ENCODE peak calls at places on chromosomes 12 and 14, in ten cellular contexts. One of them, this sample, is unnamed.

GRCh38 chr12:123938679-123939480 is 33.8 kb downstream of the CCDC92 start:
- DNase-seq in BE2C: peak; percentile 46
- DNase-seq in neural crest cell: peak; percentile 23
- DNase-seq in head of caudate nucleus: no peak
- DNase-seq in Ammon's horn: no peak
- DNase-seq in ELF-1: peak; percentile 44
- DNase-seq in T-cell: no peak
- DNase-seq in cerebellum: no peak
- DNase-seq in brain microvascular endothelial cell: no peak
- DNase-seq in stimulated activated CD4-positive, alpha-beta T cell treated with anti-CD3 and anti-CD28 coated beads, TNF-alpha, amount 100 ng/mL, for 48 hours: no peak
- DNase-seq in this sample: no peak

GRCh38 chr12:113339540-113339939 is 4.6 kb upstream of the SLC8B1 start:
- DNase-seq in BE2C: no peak
- DNase-seq in neural crest cell: no peak
- DNase-seq in head of caudate nucleus: no peak
- DNase-seq in Ammon's horn: no peak
- DNase-seq in ELF-1: no peak
- DNase-seq in T-cell: no peak
- DNase-seq in cerebellum: no peak
- DNase-seq in brain microvascular endothelial cell: no peak
- DNase-seq in stimulated activated CD4-positive, alpha-beta T cell treated with anti-CD3 and anti-CD28 coated beads, TNF-alpha, amount 100 ng/mL, for 48 hours: no peak
- DNase-seq in this sample: no peak

GRCh38 chr12:48388430-48388829 is 37.7 kb upstream of the ZNF641 start:
- DNase-seq in BE2C: no peak
- DNase-seq in neural crest cell: no peak
- DNase-seq in head of caudate nucleus: no peak
- DNase-seq in Ammon's horn: no peak
- DNase-seq in ELF-1: no peak
- DNase-seq in T-cell: no peak
- DNase-seq in cerebellum: no peak
- DNase-seq in brain microvascular endothelial cell: no peak
- DNase-seq in stimulated activated CD4-positive, alpha-beta T cell treated with anti-CD3 and anti-CD28 coated beads, TNF-alpha, amount 100 ng/mL, for 48 hours: no peak
- DNase-seq in this sample: peak; percentile 35

GRCh38 chr14:86521032-86521730 is 991.2 kb downstream of the FLRT2 start:
- DNase-seq in BE2C: no peak
- DNase-seq in neural crest cell: no peak
- DNase-seq in head of caudate nucleus: no peak
- DNase-seq in Ammon's horn: no peak
- DNase-seq in ELF-1: no peak
- DNase-seq in T-cell: no peak
- DNase-seq in cerebellum: no peak
- DNase-seq in brain microvascular endothelial cell: no peak
- DNase-seq in stimulated activated CD4-positive, alpha-beta T cell treated with anti-CD3 and anti-CD28 coated beads, TNF-alpha, amount 100 ng/mL, for 48 hours: no peak
- DNase-seq in this sample: no peak

GRCh38 chr12:94832780-94833760 is 170.4 kb downstream of the NDUFA12 start:
- DNase-seq in BE2C: peak; percentile 54
- DNase-seq in neural crest cell: no peak
- DNase-seq in head of caudate nucleus: no peak
- DNase-seq in Ammon's horn: peak; percentile 59
- DNase-seq in ELF-1: peak; percentile 93
- DNase-seq in T-cell: no peak
- DNase-seq in cerebellum: no peak
- DNase-seq in brain microvascular endothelial cell: no peak
- DNase-seq in stimulated activated CD4-positive, alpha-beta T cell treated with anti-CD3 and anti-CD28 coated beads, TNF-alpha, amount 100 ng/mL, for 48 hours: no peak
- DNase-seq in this sample: peak; percentile 26

GRCh38 chr14:68643673-68644072 is 149.2 kb downstream of the ZFP36L1 start:
- DNase-seq in BE2C: no peak
- DNase-seq in neural crest cell: no peak
- DNase-seq in head of caudate nucleus: no peak
- DNase-seq in Ammon's horn: no peak
- DNase-seq in ELF-1: no peak
- DNase-seq in T-cell: no peak
- DNase-seq in cerebellum: no peak
- DNase-seq in brain microvascular endothelial cell: no peak
- DNase-seq in stimulated activated CD4-positive, alpha-beta T cell treated with anti-CD3 and anti-CD28 coated beads, TNF-alpha, amount 100 ng/mL, for 48 hours: no peak
- DNase-seq in this sample: no peak

GRCh38 chr14:81684696-81685095 is 151.0 kb upstream of the SEL1L start:
- DNase-seq in BE2C: no peak
- DNase-seq in neural crest cell: no peak
- DNase-seq in head of caudate nucleus: no peak
- DNase-seq in Ammon's horn: no peak
- DNase-seq in ELF-1: no peak
- DNase-seq in T-cell: no peak
- DNase-seq in cerebellum: no peak
- DNase-seq in brain microvascular endothelial cell: no peak
- DNase-seq in stimulated activated CD4-positive, alpha-beta T cell treated with anti-CD3 and anti-CD28 coated beads, TNF-alpha, amount 100 ng/mL, for 48 hours: no peak
- DNase-seq in this sample: no peak

GRCh38 chr12:120332523-120332922 is 4.9 kb upstream of the PLA2G1B start:
- DNase-seq in BE2C: no peak
- DNase-seq in neural crest cell: no peak
- DNase-seq in head of caudate nucleus: no peak
- DNase-seq in Ammon's horn: no peak
- DNase-seq in ELF-1: no peak
- DNase-seq in T-cell: no peak
- DNase-seq in cerebellum: no peak
- DNase-seq in brain microvascular endothelial cell: no peak
- DNase-seq in stimulated activated CD4-positive, alpha-beta T cell treated with anti-CD3 and anti-CD28 coated beads, TNF-alpha, amount 100 ng/mL, for 48 hours: no peak
- DNase-seq in this sample: no peak

GRCh38 chr12:111359231-111359913 is 9.5 kb downstream of the PHETA1 start:
- DNase-seq in BE2C: no peak
- DNase-seq in neural crest cell: no peak
- DNase-seq in head of caudate nucleus: no peak
- DNase-seq in Ammon's horn: no peak
- DNase-seq in ELF-1: no peak
- DNase-seq in T-cell: no peak
- DNase-seq in cerebellum: no peak
- DNase-seq in brain microvascular endothelial cell: no peak
- DNase-seq in stimulated activated CD4-positive, alpha-beta T cell treated with anti-CD3 and anti-CD28 coated beads, TNF-alpha, amount 100 ng/mL, for 48 hours: peak; percentile 36
- DNase-seq in this sample: no peak

GRCh38 chr12:71870409-71870808 is 30.9 kb downstream of the TBC1D15 start:
- DNase-seq in BE2C: no peak
- DNase-seq in neural crest cell: no peak
- DNase-seq in head of caudate nucleus: no peak
- DNase-seq in Ammon's horn: no peak
- DNase-seq in ELF-1: no peak
- DNase-seq in T-cell: no peak
- DNase-seq in cerebellum: no peak
- DNase-seq in brain microvascular endothelial cell: no peak
- DNase-seq in stimulated activated CD4-positive, alpha-beta T cell treated with anti-CD3 and anti-CD28 coated beads, TNF-alpha, amount 100 ng/mL, for 48 hours: no peak
- DNase-seq in this sample: no peak

GRCh38 chr14:102759416-102759815 is 17.8 kb upstream of the TRAF3 start:
- DNase-seq in BE2C: peak; percentile 55
- DNase-seq in neural crest cell: no peak
- DNase-seq in head of caudate nucleus: no peak
- DNase-seq in Ammon's horn: no peak
- DNase-seq in ELF-1: no peak
- DNase-seq in T-cell: no peak
- DNase-seq in cerebellum: no peak
- DNase-seq in brain microvascular endothelial cell: no peak
- DNase-seq in stimulated activated CD4-positive, alpha-beta T cell treated with anti-CD3 and anti-CD28 coated beads, TNF-alpha, amount 100 ng/mL, for 48 hours: no peak
- DNase-seq in this sample: no peak

GRCh38 chr14:77400216-77400615 is 23.0 kb downstream of the SAMD15 start:
- DNase-seq in BE2C: no peak
- DNase-seq in neural crest cell: no peak
- DNase-seq in head of caudate nucleus: no peak
- DNase-seq in Ammon's horn: no peak
- DNase-seq in ELF-1: no peak
- DNase-seq in T-cell: no peak
- DNase-seq in cerebellum: no peak
- DNase-seq in brain microvascular endothelial cell: no peak
- DNase-seq in stimulated activated CD4-positive, alpha-beta T cell treated with anti-CD3 and anti-CD28 coated beads, TNF-alpha, amount 100 ng/mL, for 48 hours: no peak
- DNase-seq in this sample: no peak

GRCh38 chr12:6032726-6033125 is 87.7 kb upstream of the ANO2 start:
- DNase-seq in BE2C: no peak
- DNase-seq in neural crest cell: no peak
- DNase-seq in head of caudate nucleus: no peak
- DNase-seq in Ammon's horn: no peak
- DNase-seq in ELF-1: no peak
- DNase-seq in T-cell: no peak
- DNase-seq in cerebellum: no peak
- DNase-seq in brain microvascular endothelial cell: no peak
- DNase-seq in stimulated activated CD4-positive, alpha-beta T cell treated with anti-CD3 and anti-CD28 coated beads, TNF-alpha, amount 100 ng/mL, for 48 hours: no peak
- DNase-seq in this sample: no peak

GRCh38 chr12:93109794-93110203 is 180.7 kb upstream of the EEA1 start:
- DNase-seq in BE2C: no peak
- DNase-seq in neural crest cell: no peak
- DNase-seq in head of caudate nucleus: no peak
- DNase-seq in Ammon's horn: no peak
- DNase-seq in ELF-1: no peak
- DNase-seq in T-cell: no peak
- DNase-seq in cerebellum: no peak
- DNase-seq in brain microvascular endothelial cell: no peak
- DNase-seq in stimulated activated CD4-positive, alpha-beta T cell treated with anti-CD3 and anti-CD28 coated beads, TNF-alpha, amount 100 ng/mL, for 48 hours: peak; percentile 8
- DNase-seq in this sample: no peak

GRCh38 chr14:92348154-92348553 is 25.2 kb downstream of the SLC24A4 start:
- DNase-seq in BE2C: no peak
- DNase-seq in neural crest cell: no peak
- DNase-seq in head of caudate nucleus: no peak
- DNase-seq in Ammon's horn: no peak
- DNase-seq in ELF-1: no peak
- DNase-seq in T-cell: no peak
- DNase-seq in cerebellum: no peak
- DNase-seq in brain microvascular endothelial cell: no peak
- DNase-seq in stimulated activated CD4-positive, alpha-beta T cell treated with anti-CD3 and anti-CD28 coated beads, TNF-alpha, amount 100 ng/mL, for 48 hours: no peak
- DNase-seq in this sample: no peak

GRCh38 chr14:104436047-104436531 is 143.5 kb upstream of the C14orf180 start:
- DNase-seq in BE2C: peak; percentile 92
- DNase-seq in neural crest cell: no peak
- DNase-seq in head of caudate nucleus: peak; percentile 20
- DNase-seq in Ammon's horn: peak; percentile 40
- DNase-seq in ELF-1: peak; percentile 78
- DNase-seq in T-cell: no peak
- DNase-seq in cerebellum: no peak
- DNase-seq in brain microvascular endothelial cell: peak; percentile 16
- DNase-seq in stimulated activated CD4-positive, alpha-beta T cell treated with anti-CD3 and anti-CD28 coated beads, TNF-alpha, amount 100 ng/mL, for 48 hours: no peak
- DNase-seq in this sample: peak; percentile 4

GRCh38 chr12:56299308-56299852 is 750 bp downstream of the CS start:
- DNase-seq in BE2C: no peak
- DNase-seq in neural crest cell: no peak
- DNase-seq in head of caudate nucleus: peak; percentile 7
- DNase-seq in Ammon's horn: no peak
- DNase-seq in ELF-1: no peak
- DNase-seq in T-cell: no peak
- DNase-seq in cerebellum: no peak
- DNase-seq in brain microvascular endothelial cell: no peak
- DNase-seq in stimulated activated CD4-positive, alpha-beta T cell treated with anti-CD3 and anti-CD28 coated beads, TNF-alpha, amount 100 ng/mL, for 48 hours: no peak
- DNase-seq in this sample: peak; percentile 5

GRCh38 chr14:58133739-58134138 is 18.3 kb downstream of the ARMH4 start:
- DNase-seq in BE2C: no peak
- DNase-seq in neural crest cell: no peak
- DNase-seq in head of caudate nucleus: no peak
- DNase-seq in Ammon's horn: no peak
- DNase-seq in ELF-1: no peak
- DNase-seq in T-cell: no peak
- DNase-seq in cerebellum: no peak
- DNase-seq in brain microvascular endothelial cell: peak; percentile 69
- DNase-seq in stimulated activated CD4-positive, alpha-beta T cell treated with anti-CD3 and anti-CD28 coated beads, TNF-alpha, amount 100 ng/mL, for 48 hours: no peak
- DNase-seq in this sample: peak; percentile 83

This sample was measured in astrocyte.